ENCODE peak calls at places on chromosomes 11 and 22, in seven cellular contexts. Q is mammary epithelial cell, F is stomach, Z is PC-9, T is RWPE2, L is body of pancreas, V is cardiac muscle cell. U is an unnamed sample.

GRCh38 chr11:39571081-39571480 is 1888.4 kb downstream of the LRRC4C start:
- DNase-seq in L (no peak), F (no peak), T (no peak), Z (no peak), Q (no peak), V (no peak), U (no peak)

GRCh38 chr11:34185926-34186841 is 80.8 kb downstream of the NAT10 start:
- DNase-seq in Z (no peak), V (no peak), Q (no peak), L (no peak), F (no peak), T (no peak), U (no peak)

GRCh38 chr22:46405925-46406324 is 70.4 kb downstream of the TRMU start:
- DNase-seq in T (no peak), Z (no peak), F (no peak), L (no peak), Q (no peak), V (no peak), U (no peak)

GRCh38 chr11:2205214-2205770 is 33.7 kb upstream of the TH start:
- DNase-seq in F (no peak), Q (no peak), L (peak; percentile 7), T (peak; percentile 30), Z (no peak), V (no peak), U (no peak)

GRCh38 chr11:65662247-65662801 is 392 bp downstream of the RELA start:
- DNase-seq in F (no peak), L (no peak), T (no peak), Z (no peak), Q (peak; percentile 17), V (no peak), U (no peak)

GRCh38 chr22:43315687-43316217 is 27.4 kb downstream of the SCUBE1 start:
- DNase-seq in Z (no peak), L (no peak), T (no peak), F (no peak), V (no peak), Q (no peak), U (no peak)

GRCh38 chr22:40363059-40363458 is 7.3 kb upstream of the SGSM3 start:
- DNase-seq in V (no peak), L (no peak), Z (no peak), T (no peak), Q (no peak), F (no peak), U (no peak)

GRCh38 chr11:129372609-129373488 is 2.8 kb upstream of the BARX2 start:
- DNase-seq in Z (peak; percentile 13), Q (no peak), T (no peak), F (no peak), L (no peak), V (peak; percentile 25), U (no peak)

GRCh38 chr22:28031383-28031922 is 112.4 kb upstream of the PITPNB start:
- DNase-seq in F (no peak), Q (no peak), Z (no peak), L (no peak), V (no peak), T (no peak), U (no peak)

GRCh38 chr22:42906605-42907338 is 49.7 kb upstream of the ARFGAP3 start:
- DNase-seq in Q (no peak), L (no peak), Z (no peak), F (no peak), T (no peak), V (peak; percentile 76), U (no peak)

GRCh38 chr22:40147388-40148176 is 30.1 kb upstream of the TNRC6B start:
- DNase-seq in Z (no peak), Q (no peak), L (no peak), F (no peak), T (no peak), V (no peak), U (no peak)

GRCh38 chr11:115941481-115941993 is 437.3 kb upstream of the CADM1 start:
- DNase-seq in T (no peak), Q (peak; percentile 100), F (no peak), L (peak; percentile 25), Z (no peak), V (no peak), U (peak; percentile 99)

GRCh38 chr11:128453444-128454336 is 133.7 kb downstream of the ETS1 start:
- DNase-seq in Q (peak; percentile 94), Z (no peak), F (peak; percentile 59), T (no peak), V (no peak), L (peak; percentile 65), U (peak; percentile 93)

GRCh38 chr11:68798221-68798813 is 43.4 kb downstream of the CPT1A start:
- DNase-seq in T (no peak), V (peak; percentile 63), L (no peak), Z (no peak), Q (no peak), F (no peak), U (no peak)

GRCh38 chr11:74639533-74639932 is 47.2 kb downstream of the POLD3 start:
- DNase-seq in F (no peak), T (no peak), Q (no peak), L (peak; percentile 19), V (no peak), Z (no peak), U (no peak)

GRCh38 chr22:20243545-20244249 is 24.4 kb downstream of the RTN4R start:
- DNase-seq in L (peak; percentile 52), F (peak; percentile 35), V (peak; percentile 92), T (no peak), Q (peak; percentile 44), Z (peak; percentile 33), U (peak; percentile 19)

GRCh38 chr11:65911682-65912568 is 6.9 kb downstream of the C11orf68 start:
- DNase-seq in T (peak; percentile 86), F (no peak), Z (peak; percentile 70), L (peak; percentile 31), Q (peak; percentile 89), V (peak; percentile 51), U (no peak)

GRCh38 chr11:2100361-2101170 is 38.6 kb downstream of the IGF2 start:
- DNase-seq in L (peak; percentile 44), T (peak; percentile 56), Q (no peak), F (peak; percentile 71), V (no peak), Z (no peak), U (no peak)

GRCh38 chr11:103257360-103257759 is 148.1 kb downstream of the DYNC2H1 start:
- DNase-seq in V (peak; percentile 6), F (no peak), T (no peak), L (no peak), Z (no peak), Q (no peak), U (no peak)

GRCh38 chr22:22125579-22126468 is 118.8 kb upstream of the VPREB1 start:
- DNase-seq in V (no peak), F (no peak), Q (no peak), T (no peak), L (no peak), Z (no peak), U (no peak)

GRCh38 chr22:22110548-22111266 is 128.1 kb upstream of the TOP3B start:
- DNase-seq in V (peak; percentile 63), F (no peak), T (peak; percentile 91), Z (peak; percentile 27), Q (peak; percentile 93), L (peak; percentile 40), U (peak; percentile 60)

GRCh38 chr22:37379716-37380115 is 47.6 kb downstream of the ELFN2 start:
- DNase-seq in T (no peak), F (no peak), Z (no peak), V (no peak), Q (no peak), L (no peak), U (no peak)

GRCh38 chr11:103987631-103988594 is 48.5 kb upstream of the DDI1 start:
- DNase-seq in L (no peak), Z (no peak), T (no peak), F (no peak), Q (no peak), V (no peak), U (no peak)

GRCh38 chr11:95565692-95566091 is 223.9 kb downstream of the FAM76B start:
- DNase-seq in L (no peak), T (no peak), V (no peak), Z (no peak), F (no peak), Q (no peak), U (no peak)

GRCh38 chr22:19114984-19115552 is 7.1 kb downstream of the DGCR2 start:
- DNase-seq in F (no peak), L (peak; percentile 16), Q (no peak), V (no peak), T (no peak), Z (no peak), U (no peak)

GRCh38 chr22:19118601-19118880 is 3.7 kb downstream of the DGCR2 start:
- DNase-seq in F (no peak), L (no peak), Q (no peak), V (no peak), T (no peak), Z (no peak), U (no peak)

GRCh38 chr22:19117111-19117512 is 5.1 kb downstream of the DGCR2 start:
- DNase-seq in L (peak; percentile 63), Z (no peak), V (no peak), T (no peak), F (no peak), Q (no peak), U (no peak)

GRCh38 chr22:19113429-19113828 is 8.8 kb downstream of the DGCR2 start:
- DNase-seq in F (no peak), V (no peak), Q (no peak), L (no peak), T (no peak), Z (no peak), U (no peak)

GRCh38 chr22:19115628-19116027 is 6.6 kb downstream of the DGCR2 start:
- DNase-seq in V (peak; percentile 25), Z (no peak), Q (no peak), T (no peak), F (no peak), L (peak; percentile 11), U (no peak)
- TF ChIP-seq CTCF in V (no peak), Z (no peak), Q (peak; percentile 1), T (peak; percentile 8), F (no peak), L (no peak), U (no peak)

GRCh38 chr11:97937501-97937900 is 1083.2 kb upstream of the CNTN5 start:
- DNase-seq in F (no peak), T (no peak), Z (no peak), V (no peak), Q (no peak), L (no peak), U (peak; percentile 14)

GRCh38 chr11:97938789-97939188 is 1082.0 kb upstream of the CNTN5 start:
- DNase-seq in T (no peak), Z (no peak), L (no peak), Q (no peak), V (no peak), F (no peak), U (no peak)

GRCh38 chr11:97934572-97935208 is 1086.1 kb upstream of the CNTN5 start:
- DNase-seq in T (no peak), Q (no peak), F (no peak), V (no peak), Z (no peak), L (no peak), U (no peak)
- H3K4me3 ChIP-seq in T (no peak overlapping the region), Q (no peak overlapping the region), F (no peak overlapping the region), V (no peak overlapping the region), Z (no peak overlapping the region), L (no peak overlapping the region), U (no peak overlapping the region)

GRCh38 chr11:61567286-61568061 is 13.4 kb downstream of the SYT7 start:
- DNase-seq in T (no peak), Q (peak; percentile 70), F (peak; percentile 80), L (peak; percentile 71), V (peak; percentile 94), Z (peak; percentile 86), U (no peak)
- H3K27me3 ChIP-seq in T (peaks cover 14% of the 10 kb centered on the region), Q (no peaks in the 10 kb centered on the region), F (peaks cover 15% of the 10 kb centered on the region), L (no peaks in the 10 kb centered on the region), V (peaks cover 8% of the 10 kb centered on the region), Z (peaks cover 53% of the 10 kb centered on the region), U (peaks cover 49% of the 10 kb centered on the region)

GRCh38 chr11:76193219-76193618 is 13.1 kb downstream of the WNT11 start:
- DNase-seq in V (no peak), Q (no peak), F (no peak), Z (no peak), L (no peak), T (no peak), U (no peak)
- TF ChIP-seq CTCF in V (no peak), Q (no peak), F (no peak), Z (no peak), L (no peak), T (no peak), U (no peak)